ENCODE peak calls at places on chromosomes 4 and X, in six cellular contexts. I, E, X, V, F and C are unnamed samples.
A peak's percentile ranks its signal among the peaks of the same experiment; 100 is the strongest.

GRCh38 chrX:21745756-21746155 is 12.2 kb downstream of the SMPX start:
- DNase-seq in I (peak; percentile 3), E (peak; percentile 20), X (no peak), V (peak; percentile 11), F (no peak), C (peak; percentile 62)

GRCh38 chr4:24032371-24032989 is 142.6 kb upstream of the PPARGC1A start:
- DNase-seq in I (peak; percentile 9), E (peak; percentile 17), X (peak; percentile 15), V (peak; percentile 11), F (no peak), C (no peak)

GRCh38 chrX:101986571-101986970 is 54.7 kb upstream of the ZMAT1 start:
- DNase-seq in I (no peak), E (no peak), X (peak; percentile 82), V (no peak), F (no peak), C (no peak)

GRCh38 chrX:12741416-12741815 is 49.8 kb upstream of the PRPS2 start:
- DNase-seq in I (no peak), E (no peak), X (peak; percentile 10), V (no peak), F (no peak), C (no peak)

GRCh38 chr4:37666625-37667071 is 19.5 kb downstream of the RELL1 start:
- DNase-seq in I (peak; percentile 52), E (no peak), X (peak; percentile 98), V (peak; percentile 64), F (no peak), C (no peak)

GRCh38 chrX:96436105-96436504 is 248.5 kb upstream of the DIAPH2 start:
- DNase-seq in I (peak; percentile 64), E (no peak), X (peak; percentile 74), V (no peak), F (no peak), C (no peak)

GRCh38 chr4:113801882-113802281 is 40.3 kb upstream of the CAMK2D start:
- DNase-seq in I (no peak), E (no peak), X (no peak), V (no peak), F (no peak), C (no peak)

GRCh38 chr4:111776546-111776945 is 368.7 kb upstream of the FAM241A start:
- DNase-seq in I (no peak), E (no peak), X (peak; percentile 68), V (no peak), F (no peak), C (no peak)

GRCh38 chr4:27278615-27279014 is 418.0 kb downstream of the STIM2 start:
- DNase-seq in I (no peak), E (no peak), X (peak; percentile 5), V (no peak), F (peak; percentile 61), C (no peak)

GRCh38 chr4:20544645-20545044 is 155.6 kb upstream of the PACRGL start:
- DNase-seq in I (peak; percentile 71), E (peak; percentile 65), X (peak; percentile 46), V (no peak), F (no peak), C (no peak)

GRCh38 chr4:9944431-9945425 is 76.6 kb downstream of the SLC2A9 start:
- DNase-seq in I (no peak), E (no peak), X (peak; percentile 55), V (no peak), F (peak; percentile 12), C (no peak)

GRCh38 chr4:101528526-101528925 is 181.2 kb upstream of the PPP3CA start:
- DNase-seq in I (no peak), E (no peak), X (no peak), V (no peak), F (no peak), C (no peak)

GRCh38 chr4:53563824-53564223 is 27.5 kb downstream of the LNX1 start:
- DNase-seq in I (no peak), E (no peak), X (peak; percentile 91), V (no peak), F (no peak), C (no peak)